ENCODE peak calls at places on chromosome 6, in four cellular contexts. S, E, Y and D are unnamed samples.

GRCh38 chr6:2047855-2048254 is 197.6 kb downstream of the GMDS start:
- DNase-seq in S (no peak), E (no peak), Y (no peak), D (no peak)

GRCh38 chr6:143468026-143468425 is 17.4 kb downstream of the PEX3 start:
- DNase-seq in S (no peak), E (no peak), Y (no peak), D (no peak)

GRCh38 chr6:168061269-168062210 is 17.5 kb downstream of the FRMD1 start:
- DNase-seq in S (no peak), E (no peak), Y (no peak), D (peak)

GRCh38 chr6:6512711-6513110 is 75.8 kb upstream of the LY86 start:
- DNase-seq in S (no peak), E (no peak), Y (no peak), D (no peak)

GRCh38 chr6:8530775-8531435 is 95.6 kb upstream of the SLC35B3 start:
- DNase-seq in S (no peak), E (no peak), Y (no peak), D (no peak)

GRCh38 chr6:132466952-132467351 is 46.0 kb downstream of the STX7 start:
- DNase-seq in S (no peak), E (no peak), Y (no peak), D (no peak)

GRCh38 chr6:31058128-31058894 is 48.0 kb downstream of the MUC22 start:
- DNase-seq in S (no peak), E (no peak), Y (no peak), D (no peak)

GRCh38 chr6:39223535-39223934 is 5.7 kb downstream of the KCNK5 start:
- DNase-seq in S (no peak), E (no peak), Y (no peak), D (no peak)

GRCh38 chr6:16700202-16700997 is 60.9 kb downstream of the ATXN1 start:
- DNase-seq in S (no peak), E (no peak), Y (no peak), D (no peak)

GRCh38 chr6:52352239-52353008 is 9.5 kb upstream of the PAQR8 start:
- DNase-seq in S (no peak), E (no peak), Y (no peak), D (no peak)